ENCODE peak calls at places on chromosomes 7 and 10, in four cellular contexts. T, H, K and D are unnamed samples.
A peak's percentile ranks its signal among the peaks of the same experiment; 100 is the strongest.

GRCh38 chr10:72736176-72736795 is 44.3 kb downstream of the MCU start:
- ATAC-seq in T (no peak), H (no peak), K (no peak), D (no peak)

GRCh38 chr7:87507446-87507845 is 32.0 kb upstream of the ABCB4 start:
- ATAC-seq in T (no peak), H (no peak), K (no peak), D (no peak)

GRCh38 chr10:5575144-5575481 is 50.4 kb downstream of the CALML3 start:
- ATAC-seq in T (no peak), H (no peak), K (no peak), D (peak; percentile 22)

GRCh38 chr7:27424231-27424630 is 181.6 kb downstream of the EVX1 start:
- ATAC-seq in T (no peak), H (no peak), K (no peak), D (no peak)

GRCh38 chr10:75782463-75783248 is 351.2 kb downstream of the LRMDA start:
- ATAC-seq in T (no peak), H (no peak), K (no peak), D (no peak)

GRCh38 chr7:77942431-77942830 is 143.9 kb downstream of the PHTF2 start:
- ATAC-seq in T (no peak), H (no peak), K (no peak), D (no peak)

GRCh38 chr7:132112111-132112510 is 464.2 kb downstream of the PLXNA4 start:
- ATAC-seq in T (no peak), H (no peak), K (no peak), D (no peak)

GRCh38 chr10:61262486-61263261 is 190.5 kb downstream of the TMEM26 start:
- ATAC-seq in T (no peak), H (no peak), K (no peak), D (no peak)

GRCh38 chr7:21884496-21884895 is 61.2 kb downstream of the CDCA7L start:
- ATAC-seq in T (no peak), H (no peak), K (no peak), D (no peak)

GRCh38 chr10:12780634-12781601 is 220.6 kb downstream of the CCDC3 start:
- ATAC-seq in T (peak; percentile 28), H (peak; percentile 33), K (no peak), D (no peak)

GRCh38 chr10:132516771-132517725 is 20.5 kb upstream of the INPP5A start:
- ATAC-seq in T (no peak), H (peak; percentile 84), K (no peak), D (peak; percentile 92)

GRCh38 chr7:2420216-2420933 is 17.0 kb downstream of the CHST12 start:
- ATAC-seq in T (peak; percentile 70), H (no peak), K (no peak), D (no peak)

GRCh38 chr10:89463846-89464537 is 49.6 kb downstream of the IFIT5 start:
- ATAC-seq in T (no peak), H (no peak), K (no peak), D (no peak)

GRCh38 chr10:71878327-71879034 is 27.4 kb upstream of the PSAP start:
- ATAC-seq in T (peak; percentile 92), H (no peak), K (peak; percentile 59), D (no peak)

GRCh38 chr10:23171232-23171876 is 20.8 kb upstream of the PTF1A start:
- ATAC-seq in T (no peak), H (no peak), K (no peak), D (no peak)

GRCh38 chr7:150941983-150942590 is 36.0 kb downstream of the KCNH2 start:
- ATAC-seq in T (peak; percentile 79), H (peak; percentile 41), K (peak; percentile 75), D (no peak)

GRCh38 chr7:81013036-81013435 is 94.2 kb upstream of the SEMA3C start:
- ATAC-seq in T (no peak), H (no peak), K (no peak), D (peak; percentile 69)

GRCh38 chr7:128914566-128915151 is 4.2 kb upstream of the KCP start:
- ATAC-seq in T (peak; percentile 64), H (no peak), K (peak; percentile 58), D (no peak)

GRCh38 chr10:62491597-62491996 is 117.4 kb downstream of the ZNF365 start:
- ATAC-seq in T (no peak), H (no peak), K (no peak), D (no peak)

GRCh38 chr10:79452174-79452611 is 6.8 kb upstream of the ZCCHC24 start:
- ATAC-seq in T (no peak), H (no peak), K (no peak), D (no peak)

GRCh38 chr7:156820445-156821063 is 72.4 kb downstream of the LMBR1 start:
- ATAC-seq in T (no peak), H (no peak), K (no peak), D (no peak)

GRCh38 chr7:108630002-108630401 is 60.3 kb downstream of the DNAJB9 start:
- ATAC-seq in T (no peak), H (no peak), K (no peak), D (no peak)

GRCh38 chr7:56609852-56610355 is 493.7 kb upstream of the NUPR2 start:
- ATAC-seq in T (no peak), H (no peak), K (no peak), D (no peak)

GRCh38 chr7:37216156-37216839 is 232.4 kb downstream of the ELMO1 start:
- ATAC-seq in T (no peak), H (no peak), K (no peak), D (peak; percentile 70)

GRCh38 chr7:69534461-69535041 is 63.7 kb upstream of the AUTS2 start:
- ATAC-seq in T (no peak), H (no peak), K (no peak), D (no peak)

GRCh38 chr10:91206427-91206826 is 14.0 kb upstream of the PCGF5 start:
- ATAC-seq in T (peak; percentile 81), H (peak; percentile 23), K (peak; percentile 54), D (no peak)

GRCh38 chr10:86942441-86943315 is 14.7 kb downstream of the MMRN2 start:
- ATAC-seq in T (no peak), H (no peak), K (no peak), D (peak; percentile 14)

GRCh38 chr10:14211617-14212016 is 119.1 kb downstream of the FRMD4A start:
- ATAC-seq in T (no peak), H (no peak), K (no peak), D (no peak)

GRCh38 chr7:103637726-103638125 is 191.7 kb upstream of the SLC26A5 start:
- ATAC-seq in T (no peak), H (no peak), K (no peak), D (no peak)

GRCh38 chr10:70902659-70903261 is 14.4 kb upstream of the PCBD1 start:
- ATAC-seq in T (no peak), H (no peak), K (no peak), D (no peak)

GRCh38 chr7:117269417-117269816 is 53.4 kb downstream of the WNT2 start:
- ATAC-seq in T (no peak), H (no peak), K (no peak), D (no peak)